ENCODE peak calls at places on chromosomes 11 and 22, in seven cellular contexts. Q is Peyer's patch; A is pancreas; T is upper lobe of right lung; L is GM12878; R is esophagus squamous epithelium; M is CD8-positive, alpha-beta T cell. W is an unnamed sample.

GRCh38 chr11:72676874-72677341 is 2.7 kb upstream of the PDE2A start:
- DNase-seq in Q (peak; percentile 69), A (peak; percentile 88), T (peak; percentile 82), L (no peak), R (no peak), M (peak; percentile 72), W (peak; percentile 88)

GRCh38 chr11:8043756-8044155 is 37.3 kb upstream of the TUB start:
- DNase-seq in Q (no peak), A (no peak), T (no peak), L (no peak), R (no peak), M (no peak), W (no peak)

GRCh38 chr11:92703431-92703830 is 266.0 kb upstream of the MTNR1B start:
- DNase-seq in Q (no peak), A (no peak), T (no peak), L (no peak), R (no peak), M (no peak), W (no peak)

GRCh38 chr11:83924987-83925542 is 638.9 kb upstream of the CCDC90B start:
- DNase-seq in Q (no peak), A (no peak), T (no peak), L (no peak), R (no peak), M (no peak), W (no peak)

GRCh38 chr11:76620471-76620870 is 50.1 kb downstream of the LRRC32 start:
- DNase-seq in Q (no peak), A (no peak), T (no peak), L (no peak), R (no peak), M (no peak), W (no peak)

GRCh38 chr22:19876941-19877625 is 22.4 kb upstream of the GNB1L start:
- DNase-seq in Q (no peak), A (peak; percentile 46), T (peak; percentile 60), L (no peak), R (no peak), M (no peak), W (peak; percentile 44)

GRCh38 chr22:26658671-26659478 is 1.5 kb downstream of the MIAT start:
- DNase-seq in Q (no peak), A (no peak), T (peak; percentile 63), L (no peak), R (peak; percentile 20), M (peak; percentile 84), W (no peak)

GRCh38 chr22:27614291-27615007 is 187.1 kb downstream of the MN1 start:
- DNase-seq in Q (no peak), A (no peak), T (no peak), L (no peak), R (no peak), M (no peak), W (peak; percentile 24)

GRCh38 chr11:125373426-125374391 is 122.4 kb downstream of the FEZ1 start:
- DNase-seq in Q (peak; percentile 13), A (peak; percentile 34), T (peak; percentile 70), L (peak; percentile 42), R (no peak), M (no peak), W (no peak)

GRCh38 chr11:43546561-43547410 is 133.8 kb upstream of the HSD17B12 start:
- DNase-seq in Q (no peak), A (no peak), T (no peak), L (no peak), R (no peak), M (no peak), W (no peak)

GRCh38 chr11:110156503-110156902 is 63.3 kb downstream of the ZC3H12C start:
- DNase-seq in Q (no peak), A (no peak), T (no peak), L (no peak), R (no peak), M (no peak), W (no peak)

GRCh38 chr11:59106363-59107336 is at the start of gene FAM111B:
- DNase-seq in Q (peak; percentile 89), A (peak; percentile 81), T (peak; percentile 88), L (peak; percentile 84), R (peak; percentile 9), M (peak; percentile 48), W (peak; percentile 88)

GRCh38 chr22:29260601-29261315 is 7.0 kb downstream of the RHBDD3 start:
- DNase-seq in Q (no peak), A (no peak), T (no peak), L (no peak), R (no peak), M (no peak), W (peak; percentile 69)

GRCh38 chr11:17354070-17354924 is 2.7 kb downstream of the NCR3LG1 start:
- DNase-seq in Q (no peak), A (no peak), T (no peak), L (peak; percentile 25), R (no peak), M (peak; percentile 45), W (peak; percentile 53)

GRCh38 chr11:71251159-71251721 is 1.1 kb downstream of the SHANK2 start:
- DNase-seq in Q (no peak), A (peak; percentile 81), T (peak; percentile 76), L (no peak), R (no peak), M (no peak), W (no peak)

GRCh38 chr11:26992031-26992541 is 1.8 kb upstream of the FIBIN start:
- DNase-seq in Q (no peak), A (no peak), T (no peak), L (no peak), R (no peak), M (no peak), W (no peak)

GRCh38 chr11:11964774-11965150 is 43.7 kb downstream of the DKK3 start:
- DNase-seq in Q (no peak), A (no peak), T (no peak), L (no peak), R (no peak), M (no peak), W (no peak)

GRCh38 chr22:40044102-40044869 is 49.5 kb downstream of the FAM83F start:
- DNase-seq in Q (peak; percentile 98), A (peak; percentile 94), T (peak; percentile 97), L (peak; percentile 99), R (peak; percentile 93), M (peak; percentile 99), W (peak; percentile 96)

GRCh38 chr22:41508770-41509170 is 35.5 kb downstream of the POLR3H start:
- DNase-seq in Q (no peak), A (no peak), T (no peak), L (no peak), R (no peak), M (no peak), W (no peak)

GRCh38 chr11:17865765-17866428 is 131.3 kb downstream of the KCNC1 start:
- DNase-seq in Q (no peak), A (no peak), T (no peak), L (no peak), R (no peak), M (no peak), W (no peak)

GRCh38 chr11:9601041-9601875 is 27.8 kb downstream of the WEE1 start:
- DNase-seq in Q (no peak), A (no peak), T (no peak), L (peak; percentile 95), R (no peak), M (peak; percentile 56), W (no peak)

GRCh38 chr11:25211635-25212251 is 714.9 kb downstream of the LUZP2 start:
- DNase-seq in Q (no peak), A (no peak), T (no peak), L (no peak), R (no peak), M (no peak), W (no peak)

GRCh38 chr11:8757047-8757446 is 74.5 kb downstream of the RPL27A start:
- DNase-seq in Q (no peak), A (no peak), T (no peak), L (no peak), R (no peak), M (no peak), W (no peak)

DNA sequence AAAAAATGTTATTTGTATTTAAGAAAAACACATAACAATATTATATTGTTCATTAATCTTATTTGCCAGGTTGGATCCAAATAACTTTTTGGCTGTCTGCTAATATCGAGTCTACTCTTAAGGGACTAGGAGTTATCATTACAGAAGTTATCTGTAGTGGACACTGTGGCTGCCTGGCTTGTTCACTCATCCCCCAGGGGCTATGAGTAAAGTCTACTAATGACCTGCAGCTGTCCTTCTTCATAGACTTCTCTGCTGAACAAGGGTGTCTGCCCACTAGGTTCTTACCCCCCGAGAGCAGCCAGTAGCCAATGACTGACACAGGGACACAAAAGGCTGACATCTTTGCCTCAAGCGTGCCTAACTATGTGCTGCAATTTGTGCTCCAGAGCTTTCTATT is 69.7 kb downstream of the APIP start:
- DNase-seq in Q (no peak), A (no peak), T (no peak), L (no peak), R (no peak), M (no peak), W (no peak)
- H3K27ac ChIP-seq in Q (no peak overlapping the region), A (no peak overlapping the region), T (no peak overlapping the region), L (no peak overlapping the region), R (no peak overlapping the region), M (no peak overlapping the region), W (no peak overlapping the region)

GRCh38 chr11:57641011-57641410 is 8.7 kb downstream of the YPEL4 start:
- DNase-seq in Q (no peak), A (no peak), T (no peak), L (no peak), R (no peak), M (no peak), W (peak; percentile 71)
- H3K4me3 ChIP-seq in Q (no peak overlapping the region), A (no peak overlapping the region), T (no peak overlapping the region), L (no peak overlapping the region), R (no peak overlapping the region), M (no peak overlapping the region), W (no peak overlapping the region)

DNA sequence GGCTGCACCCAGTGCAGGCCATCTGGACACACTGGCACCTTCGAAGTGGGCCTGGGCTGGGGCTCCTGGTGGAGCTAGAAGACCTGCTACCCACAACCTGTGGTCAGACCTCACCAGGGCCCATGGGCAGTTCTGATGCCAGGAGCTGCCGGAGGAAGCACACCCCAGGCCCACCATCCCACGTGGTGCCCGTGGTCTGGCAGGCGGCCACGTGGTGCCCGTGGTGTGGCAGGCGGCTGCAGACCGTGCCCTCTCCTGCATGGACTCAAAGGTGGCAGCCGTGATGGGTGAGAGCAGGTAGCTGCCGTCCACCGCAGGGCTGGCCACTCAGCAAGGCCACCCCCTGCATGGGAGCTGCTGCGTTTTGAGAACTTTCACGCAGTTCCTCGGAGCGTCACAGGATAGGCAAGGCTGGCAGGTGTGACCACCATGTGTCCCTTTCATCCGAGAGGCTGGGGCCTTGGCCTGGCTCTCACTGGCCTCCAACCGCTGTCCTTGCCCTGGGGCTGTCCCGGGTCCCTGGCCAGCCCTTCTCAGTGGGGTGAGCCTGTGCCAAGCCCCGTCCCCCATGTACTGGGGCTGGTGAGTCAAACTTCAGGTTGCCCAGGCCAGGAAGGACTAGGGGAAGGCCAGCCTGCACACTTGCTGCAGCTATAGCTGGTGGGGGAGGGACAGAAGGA is 3.9 kb upstream of the IL17REL start:
- DNase-seq in Q (no peak), A (peak; percentile 48), T (peak; percentile 62), L (no peak), R (no peak), M (no peak), W (no peak)
- H3K27me3 ChIP-seq in Q (peaks cover 4% of the 10 kb centered on the region), A (no peaks in the 10 kb centered on the region), T (peaks cover 58% of the 10 kb centered on the region), L (no peaks in the 10 kb centered on the region), R (peaks cover 17% of the 10 kb centered on the region), M (peaks cover 2% of the 10 kb centered on the region), W (no peaks in the 10 kb centered on the region)

DNA sequence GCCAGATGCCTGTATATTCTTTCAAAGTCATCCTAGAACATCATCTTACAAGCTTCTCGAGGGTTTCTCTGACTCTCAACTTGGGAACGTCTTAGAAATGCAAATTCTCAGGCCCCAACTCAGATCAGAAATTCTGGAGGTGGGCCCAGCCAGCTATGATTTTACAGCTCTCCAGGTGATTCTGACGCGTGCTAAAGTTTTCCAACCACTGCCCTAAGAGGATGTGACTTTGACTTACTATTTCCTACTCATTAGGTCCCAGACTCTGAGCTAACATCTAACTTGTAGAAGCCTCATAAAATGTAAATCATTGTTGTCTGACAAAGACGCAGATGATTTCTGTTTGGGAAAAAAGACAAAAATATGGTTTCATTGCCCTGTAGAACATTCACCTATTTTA is 61.1 kb downstream of the IRAG1 start:
- DNase-seq in Q (no peak), A (no peak), T (no peak), L (no peak), R (no peak), M (no peak), W (no peak)
- H3K27ac ChIP-seq in Q (no peak overlapping the region), A (no peak overlapping the region), T (no peak overlapping the region), L (no peak overlapping the region), R (no peak overlapping the region), M (no peak overlapping the region), W (no peak overlapping the region)

W was measured in right cardiac atrium.